ENCODE peak calls at places on chromosomes 1 and 21, in ten cellular contexts. P is ovary; T is CD8-positive, alpha-beta T cell; C is transverse colon; D is kidney; H is colonic mucosa; M is left lung; L is H1; Y is lower lobe of right lung; X is astrocyte. B is an unnamed sample. For H3K36me3, the result is how much of the 10 kb centered on the place peaks cover.

GRCh38 chr1:162857850-162858249 is 3.1 kb downstream of the CCDC190 start:
- DNase-seq in P (no peak), T (no peak), C (no peak), D (no peak), H (no peak), M (no peak), L (no peak), Y (no peak), X (peak), B (no peak)

GRCh38 chr1:208988811-208989222 is 594.7 kb upstream of the CAMK1G start:
- DNase-seq in P (no peak), T (no peak), C (peak), D (no peak), H (peak), M (no peak), L (no peak), Y (no peak), X (peak), B (peak)

GRCh38 chr21:42784276-42784675 is 95.1 kb downstream of the WDR4 start:
- DNase-seq in P (no peak), T (no peak), C (no peak), D (peak), H (peak), M (peak), L (no peak), Y (no peak), X (no peak), B (no peak)

GRCh38 chr1:176888471-176889032 is 276.0 kb downstream of the ASTN1 start:
- DNase-seq in P (no peak), T (no peak), C (no peak), D (no peak), H (no peak), M (no peak), L (no peak), Y (no peak), X (no peak), B (no peak)

GRCh38 chr1:95040032-95040525 is 32.7 kb downstream of the ALG14 start:
- DNase-seq in P (no peak), T (no peak), C (no peak), D (no peak), H (no peak), M (no peak), L (no peak), Y (no peak), X (no peak), B (no peak)

GRCh38 chr1:202292773-202293172 is 49.0 kb downstream of the UBE2T start:
- DNase-seq in P (no peak), T (no peak), C (no peak), D (no peak), H (no peak), M (no peak), L (no peak), Y (no peak), X (no peak), B (no peak)

GRCh38 chr21:32543975-32544374 is 41.3 kb downstream of the TCP10L start:
- DNase-seq in P (no peak), T (no peak), C (no peak), D (no peak), H (no peak), M (no peak), L (no peak), Y (no peak), X (no peak), B (no peak)

GRCh38 chr1:12501661-12502060 is 116.3 kb downstream of the DHRS3 start:
- DNase-seq in P (no peak), T (no peak), C (no peak), D (no peak), H (no peak), M (no peak), L (no peak), Y (no peak), X (peak), B (peak)

GRCh38 chr21:36643374-36644250 is 55.3 kb upstream of the SIM2 start:
- DNase-seq in P (no peak), T (no peak), C (no peak), D (no peak), H (no peak), M (no peak), L (no peak), Y (no peak), X (no peak), B (no peak)

GRCh38 chr1:247370786-247371732 is 39.4 kb upstream of the ZNF496 start:
- DNase-seq in P (no peak), T (no peak), C (peak), D (no peak), H (no peak), M (no peak), L (no peak), Y (no peak), X (peak), B (peak)

GRCh38 chr1:78483903-78484302 is 6.9 kb upstream of the PTGFR start:
- DNase-seq in P (no peak), T (no peak), C (no peak), D (no peak), H (no peak), M (peak), L (no peak), Y (no peak), X (peak), B (peak)

GRCh38 chr1:25220666-25221065 is 11.6 kb downstream of the SYF2 start:
- DNase-seq in P (no peak), T (no peak), C (peak), D (no peak), H (peak), M (no peak), L (no peak), Y (no peak), X (no peak), B (no peak)
- H3K36me3 ChIP-seq in P (under half), T (under half), C (under half), D (under half), H (under half), M (half or more), L (under half), Y (half or more), X (under half), B (under half)

GRCh38 chr1:234558186-234558836 is 51.7 kb downstream of the IRF2BP2 start:
- DNase-seq in P (no peak), T (no peak), C (no peak), D (no peak), H (no peak), M (no peak), L (no peak), Y (no peak), X (peak), B (no peak)
- H3K36me3 ChIP-seq in P (under half), T (under half), C (under half), D (under half), H (under half), M (under half), L (under half), Y (under half), X (under half), B (under half)

GRCh38 chr1:55143686-55144085 is 71.5 kb downstream of the USP24 start:
- DNase-seq in P (no peak), T (no peak), C (no peak), D (no peak), H (no peak), M (no peak), L (peak), Y (no peak), X (no peak), B (no peak)

GRCh38 chr1:55146781-55147180 is 68.4 kb downstream of the USP24 start:
- DNase-seq in P (peak), T (no peak), C (peak), D (no peak), H (peak), M (no peak), L (no peak), Y (no peak), X (no peak), B (no peak)

GRCh38 chr1:55144886-55145285 is 70.3 kb downstream of the USP24 start:
- DNase-seq in P (no peak), T (no peak), C (no peak), D (no peak), H (no peak), M (no peak), L (no peak), Y (no peak), X (no peak), B (no peak)

GRCh38 chr1:55150880-55151582 is 64.1 kb downstream of the USP24 start:
- DNase-seq in P (no peak), T (no peak), C (no peak), D (no peak), H (no peak), M (no peak), L (no peak), Y (no peak), X (no peak), B (no peak)

DNA sequence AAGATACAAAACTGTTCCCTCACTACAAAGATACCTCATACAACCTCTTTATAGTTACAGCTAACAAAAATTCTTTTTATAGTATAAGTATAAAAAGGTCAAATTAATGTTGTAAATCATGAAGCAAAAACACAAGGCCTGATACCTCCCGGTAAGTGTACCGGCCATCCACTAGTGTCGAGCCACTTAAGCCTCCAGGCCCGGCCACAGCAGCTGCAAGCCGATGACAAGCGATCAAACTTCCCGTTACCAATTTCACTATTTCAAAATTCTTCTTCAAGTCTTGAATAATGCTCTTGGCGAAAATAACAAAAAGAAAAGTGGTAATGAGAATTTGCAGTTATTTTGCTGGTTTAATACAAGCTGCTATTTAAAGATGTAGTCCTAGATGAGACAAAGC is 67.7 kb downstream of the USP24 start:
- DNase-seq in P (no peak), T (no peak), C (no peak), D (no peak), H (no peak), M (peak), L (no peak), Y (peak), X (no peak), B (no peak)
- H3K36me3 ChIP-seq in P (under half), T (under half), C (under half), D (half or more), H (under half), M (half or more), L (under half), Y (half or more), X (under half), B (half or more)

DNA sequence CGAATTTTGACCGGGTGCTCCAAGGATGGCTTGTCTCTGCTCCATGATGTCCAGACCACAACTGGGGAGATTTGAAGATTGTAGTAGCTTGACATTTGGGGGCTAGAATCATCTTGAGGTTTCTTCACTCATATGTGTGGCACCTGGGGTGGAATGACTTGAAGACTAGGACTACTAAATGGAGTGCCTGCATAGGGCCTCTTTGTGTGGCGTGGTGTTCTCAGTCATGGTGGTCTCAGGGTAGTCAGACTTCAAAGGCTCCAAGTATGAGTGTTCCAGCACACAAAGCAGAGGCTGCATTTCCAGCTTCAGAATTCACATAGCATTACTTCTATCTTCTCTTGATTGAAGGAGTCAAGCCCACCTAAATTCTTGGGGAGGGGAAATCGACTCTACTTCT is 16.8 kb downstream of the ATF6 start:
- DNase-seq in P (no peak), T (no peak), C (no peak), D (no peak), H (no peak), M (no peak), L (no peak), Y (no peak), X (no peak), B (no peak)
- H3K36me3 ChIP-seq in P (under half), T (under half), C (under half), D (under half), H (under half), M (half or more), L (under half), Y (half or more), X (under half), B (under half)

GRCh38 chr1:165896277-165896676 is 68.9 kb downstream of the UCK2 start:
- DNase-seq in P (no peak), T (no peak), C (no peak), D (peak), H (no peak), M (peak), L (no peak), Y (no peak), X (peak), B (peak)

GRCh38 chr1:165894591-165894990 is 67.2 kb downstream of the UCK2 start:
- DNase-seq in P (no peak), T (no peak), C (no peak), D (no peak), H (no peak), M (no peak), L (no peak), Y (no peak), X (no peak), B (no peak)

GRCh38 chr1:165893507-165893906 is 66.1 kb downstream of the UCK2 start:
- DNase-seq in P (no peak), T (no peak), C (no peak), D (no peak), H (no peak), M (no peak), L (no peak), Y (no peak), X (no peak), B (no peak)

GRCh38 chr1:165897326-165898303 is 70.2 kb downstream of the UCK2 start:
- DNase-seq in P (no peak), T (no peak), C (no peak), D (no peak), H (no peak), M (no peak), L (no peak), Y (no peak), X (no peak), B (no peak)

DNA sequence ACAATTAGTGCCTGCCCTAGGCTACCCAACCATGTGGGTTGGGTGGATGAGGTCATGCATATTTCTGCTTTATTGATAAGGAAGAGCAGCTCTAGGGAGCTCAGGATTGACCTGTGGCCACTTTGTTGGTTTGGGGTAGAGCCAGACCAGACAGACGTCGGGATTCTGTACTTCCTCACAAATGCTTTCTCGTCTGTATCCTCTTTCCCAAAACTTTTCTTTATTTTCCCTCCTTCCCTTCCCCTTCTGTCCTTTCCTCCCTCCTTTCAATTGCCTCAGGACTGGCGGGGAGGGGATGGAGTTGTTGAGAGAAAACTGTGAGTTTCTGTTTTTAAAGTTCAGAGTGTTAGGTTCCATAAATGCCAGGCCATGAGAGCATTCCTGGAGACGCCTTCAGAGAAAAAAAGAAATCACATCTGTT is 68.0 kb downstream of the UCK2 start:
- DNase-seq in P (no peak), T (no peak), C (no peak), D (no peak), H (no peak), M (no peak), L (no peak), Y (no peak), X (peak), B (no peak)
- H3K36me3 ChIP-seq in P (under half), T (under half), C (under half), D (under half), H (under half), M (under half), L (half or more), Y (under half), X (under half), B (half or more)

DNA sequence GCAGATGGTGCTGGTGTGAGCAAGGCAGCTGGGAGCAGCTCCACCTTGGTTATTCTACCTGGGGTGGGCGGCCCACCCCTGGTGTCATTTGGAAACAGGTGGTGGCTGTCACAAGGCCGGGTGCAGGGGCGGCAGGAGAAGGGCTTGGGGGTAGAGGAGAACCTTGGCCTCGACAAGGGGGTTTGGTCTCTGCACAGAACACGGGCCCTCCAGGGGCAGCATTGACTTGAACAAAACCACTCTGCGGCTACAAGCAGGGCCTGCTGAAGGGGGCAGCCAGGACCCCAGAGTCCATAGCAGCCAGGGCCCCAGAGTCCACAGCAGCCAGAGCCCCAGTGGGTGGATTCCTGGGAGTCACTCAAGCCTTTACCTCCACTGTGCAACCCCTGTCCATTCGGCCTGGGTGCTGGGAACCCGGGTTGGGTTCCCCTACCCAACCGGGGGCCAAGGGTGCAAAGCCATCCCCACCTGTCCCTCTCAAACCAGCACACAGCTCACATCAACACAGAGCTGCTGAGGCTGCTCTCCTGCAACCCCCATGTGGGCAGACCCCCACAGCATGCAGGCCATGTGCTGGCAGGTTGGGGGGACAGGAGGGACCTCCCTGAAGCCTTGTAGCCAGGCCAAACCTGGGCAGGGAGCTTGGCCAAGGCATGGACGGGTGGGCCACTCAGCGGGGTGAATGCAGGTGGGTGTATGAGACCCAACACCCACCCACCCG is 7.7 kb downstream of the TRIM11 start:
- DNase-seq in P (no peak), T (no peak), C (no peak), D (peak), H (no peak), M (peak), L (no peak), Y (no peak), X (no peak), B (no peak)
- H3K36me3 ChIP-seq in P (under half), T (under half), C (under half), D (under half), H (under half), M (half or more), L (half or more), Y (half or more), X (under half), B (half or more)

GRCh38 chr1:92968138-92969032 is 7.1 kb upstream of the DIPK1A start:
- DNase-seq in P (no peak), T (no peak), C (no peak), D (no peak), H (no peak), M (no peak), L (no peak), Y (no peak), X (no peak), B (no peak)

GRCh38 chr1:92973203-92973907 is 12.1 kb upstream of the DIPK1A start:
- DNase-seq in P (no peak), T (no peak), C (no peak), D (no peak), H (no peak), M (no peak), L (no peak), Y (no peak), X (no peak), B (no peak)

GRCh38 chr1:92972413-92973129 is 11.3 kb upstream of the DIPK1A start:
- DNase-seq in P (no peak), T (no peak), C (no peak), D (no peak), H (no peak), M (no peak), L (no peak), Y (no peak), X (no peak), B (no peak)

GRCh38 chr1:92969517-92969916 is 8.3 kb upstream of the DIPK1A start:
- DNase-seq in P (no peak), T (no peak), C (no peak), D (no peak), H (no peak), M (no peak), L (no peak), Y (no peak), X (no peak), B (no peak)

GRCh38 chr1:92970990-92971689 is 9.9 kb upstream of the DIPK1A start:
- DNase-seq in P (no peak), T (no peak), C (no peak), D (no peak), H (no peak), M (no peak), L (no peak), Y (no peak), X (no peak), B (no peak)
- H3K36me3 ChIP-seq in P (under half), T (under half), C (under half), D (under half), H (under half), M (under half), L (under half), Y (under half), X (under half), B (under half)

B was measured in MG63.